ENCODE peak calls at places on chromosomes 16 and 17, in four cellular contexts. Z, D, A and E are unnamed samples.

GRCh38 chr16:47136101-47136820 is 7.5 kb downstream of the NETO2 start:
- DNase-seq in A (no peak), D (peak; percentile 16), Z (no peak), E (no peak)

GRCh38 chr17:8412089-8412488 is 14.5 kb upstream of the RNF222 start:
- DNase-seq in D (no peak), A (no peak), Z (no peak), E (no peak)

GRCh38 chr17:33233855-33234228 is 59.3 kb downstream of the ASIC2 start:
- DNase-seq in A (no peak), D (peak; percentile 17), Z (no peak), E (peak; percentile 59)

GRCh38 chr17:75897076-75898019 is 597 bp upstream of the TRIM65 start:
- DNase-seq in A (peak; percentile 52), Z (no peak), D (peak; percentile 29), E (no peak)

GRCh38 chr16:35102780-35103403 is 1643.5 kb downstream of the TP53TG3F start:
- DNase-seq in A (no peak), Z (peak; percentile 3), D (peak; percentile 0), E (peak; percentile 26)

GRCh38 chr17:75371981-75372380 is 33.5 kb downstream of the GRB2 start:
- DNase-seq in A (no peak), Z (no peak), D (no peak), E (no peak)

GRCh38 chr17:63550816-63551639 is 751 bp downstream of the DCAF7 start:
- DNase-seq in D (peak; percentile 71), A (peak; percentile 74), Z (peak; percentile 41), E (peak; percentile 72)

GRCh38 chr16:58475220-58475619 is 24.7 kb upstream of the NDRG4 start:
- DNase-seq in D (no peak), A (no peak), Z (no peak), E (no peak)

GRCh38 chr17:45857977-45858708 is 13.5 kb downstream of the SPPL2C start:
- DNase-seq in A (peak; percentile 86), Z (no peak), D (peak; percentile 54), E (no peak)

GRCh38 chr17:9229826-9230201 is 208.5 kb downstream of the NTN1 start:
- DNase-seq in Z (no peak), D (no peak), A (no peak), E (no peak)

GRCh38 chr17:64707077-64707591 is 45.0 kb upstream of the SMURF2 start:
- DNase-seq in D (peak; percentile 99), A (no peak), Z (no peak), E (peak; percentile 74)

GRCh38 chr17:64741038-64741641 is 79.0 kb upstream of the SMURF2 start:
- DNase-seq in D (peak; percentile 50), Z (peak; percentile 18), A (no peak), E (no peak)

GRCh38 chr16:46884513-46885293 is 541 bp downstream of the GPT2 start:
- DNase-seq in D (peak; percentile 54), A (peak; percentile 59), Z (peak; percentile 55), E (peak; percentile 63)

GRCh38 chr17:48901241-48901640 is 7.0 kb upstream of the UBE2Z start:
- DNase-seq in Z (no peak), A (no peak), D (no peak), E (no peak)

GRCh38 chr17:27984404-27984803 is 58.1 kb upstream of the NLK start:
- DNase-seq in D (no peak), Z (no peak), A (no peak), E (no peak)

GRCh38 chr16:48632137-48632774 is 22.3 kb upstream of the N4BP1 start:
- DNase-seq in Z (no peak), A (no peak), D (no peak), E (no peak)

GRCh38 chr17:6800422-6801027 is 24.5 kb downstream of the FBXO39 start:
- DNase-seq in D (no peak), A (peak; percentile 52), Z (no peak), E (no peak)

GRCh38 chr17:32461853-32462617 is 17.7 kb downstream of the PSMD11 start:
- DNase-seq in A (peak; percentile 73), D (peak; percentile 80), Z (peak; percentile 66), E (peak; percentile 52)

GRCh38 chr17:78966906-78967600 is 12.7 kb downstream of the LGALS3BP start:
- DNase-seq in A (no peak), Z (no peak), D (no peak), E (no peak)

GRCh38 chr16:64416232-64417010 is 705.4 kb downstream of the CDH11 start:
- DNase-seq in A (no peak), D (peak; percentile 73), Z (peak; percentile 37), E (no peak)

GRCh38 chr17:17554266-17554665 is 37.2 kb downstream of the PEMT start:
- DNase-seq in D (no peak), A (no peak), Z (no peak), E (no peak)

GRCh38 chr16:17276610-17277009 is 194.2 kb downstream of the XYLT1 start:
- DNase-seq in D (no peak), Z (no peak), A (no peak), E (no peak)

GRCh38 chr16:68704232-68704867 is 32.7 kb upstream of the CDH1 start:
- DNase-seq in Z (peak; percentile 59), A (peak; percentile 87), D (peak; percentile 76), E (peak; percentile 85)

GRCh38 chr17:47955497-47956461 is 1.9 kb downstream of the PRR15L start:
- DNase-seq in A (no peak), Z (no peak), D (no peak), E (no peak)

GRCh38 chr17:280216-280615 is 72.4 kb downstream of the RPH3AL start:
- DNase-seq in Z (no peak), A (no peak), D (no peak), E (no peak)

GRCh38 chr17:10646393-10646990 is 10.6 kb downstream of the MYH3 start:
- DNase-seq in A (peak; percentile 83), Z (peak; percentile 71), D (peak; percentile 78), E (peak; percentile 71)

GRCh38 chr17:6648181-6648580 is 3.2 kb downstream of the MED31 start:
- DNase-seq in Z (peak; percentile 59), A (no peak), D (peak; percentile 45), E (no peak)

GRCh38 chr17:7220593-7221280 is 999 bp downstream of the ACADVL start:
- DNase-seq in Z (peak; percentile 74), A (peak; percentile 54), D (peak; percentile 80), E (peak; percentile 79)

GRCh38 chr17:80315517-80316182 is 55.0 kb downstream of the RNF213 start:
- DNase-seq in Z (no peak), D (no peak), A (no peak), E (no peak)

DNA sequence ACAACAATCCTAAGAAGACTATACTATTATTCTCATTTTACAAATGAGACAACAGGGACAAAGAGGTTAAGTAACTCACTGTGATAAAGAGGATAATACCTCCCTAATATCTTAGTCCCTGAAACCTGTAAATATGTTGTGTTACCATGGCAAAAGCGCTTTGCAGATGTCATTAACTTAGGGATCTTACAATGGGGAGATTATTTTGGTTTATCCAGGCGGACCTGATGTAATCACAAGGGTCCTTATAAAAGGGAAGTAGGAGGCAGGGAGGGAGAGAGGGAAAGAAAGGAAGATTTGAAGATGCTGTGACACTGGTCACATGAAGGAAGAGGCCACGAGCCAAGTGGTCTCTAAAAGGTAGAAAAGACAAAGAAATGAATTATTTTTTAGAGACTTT is 164.7 kb downstream of the CNTNAP4 start:
- DNase-seq in Z (no peak), A (peak; percentile 50), D (no peak), E (no peak)
- TF ChIP-seq EZH2phosphoT487 in Z (no peak), A (no peak), D (no peak), E (no peak)

GRCh38 chr16:660132-660458 is 7.8 kb upstream of the RHOT2 start:
- DNase-seq in D (no peak), A (no peak), Z (no peak), E (no peak)

GRCh38 chr16:659618-660017 is 8.3 kb upstream of the RHOT2 start:
- DNase-seq in D (no peak), Z (no peak), A (no peak), E (no peak)

GRCh38 chr16:662095-662494 is 5.8 kb upstream of the RHOT2 start:
- DNase-seq in A (no peak), Z (no peak), D (no peak), E (no peak)

GRCh38 chr16:661184-661821 is 6.6 kb upstream of the RHOT2 start:
- DNase-seq in A (no peak), D (no peak), Z (no peak), E (no peak)

DNA sequence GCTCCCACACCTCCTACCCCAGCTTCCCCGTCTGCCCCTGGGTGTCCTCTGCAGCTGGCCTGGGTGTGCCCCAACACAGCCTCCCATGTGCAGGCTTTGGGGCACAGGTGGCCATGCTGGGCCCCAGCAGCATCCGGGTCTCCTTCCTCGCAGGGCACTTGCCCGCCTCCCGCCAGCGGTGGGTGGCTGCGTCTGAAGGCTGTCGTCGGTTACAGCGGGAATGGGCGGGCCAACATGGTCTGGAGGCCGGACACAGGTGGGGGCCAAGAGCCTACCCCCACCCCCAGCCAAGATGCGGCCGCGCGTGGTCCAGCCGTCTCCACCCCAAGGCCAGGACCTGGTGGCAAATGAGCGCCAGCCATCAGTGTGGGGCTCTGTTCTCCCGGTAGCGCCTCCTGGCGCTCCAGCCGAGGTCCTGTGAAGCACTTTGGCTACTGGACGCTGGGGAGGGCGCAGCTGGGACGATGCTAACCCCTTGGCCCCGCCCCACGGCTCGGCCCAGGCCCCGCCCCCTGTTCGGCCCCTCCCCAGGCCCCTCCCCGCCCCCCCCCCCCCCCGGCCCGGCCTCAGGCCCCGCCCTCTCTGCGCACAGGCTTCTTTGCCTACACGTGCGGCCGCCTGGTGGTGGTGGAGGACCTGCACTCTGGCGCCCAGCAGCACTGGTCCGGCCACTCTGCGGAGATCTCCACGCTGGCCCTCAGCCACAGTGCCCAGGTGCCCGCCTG is 7.3 kb upstream of the RHOT2 start:
- DNase-seq in D (peak; percentile 59), A (peak; percentile 97), Z (peak; percentile 91), E (peak; percentile 98)
- TF ChIP-seq EZH2phosphoT487 in D (no peak), A (no peak), Z (no peak), E (no peak)

GRCh38 chr17:36209575-36209974 is 1.3 kb upstream of the CCL4L2 start:
- DNase-seq in D (no peak), A (no peak), Z (no peak), E (no peak)

GRCh38 chr17:36212958-36213357 is 2.1 kb downstream of the CCL4L2 start:
- DNase-seq in Z (no peak), A (no peak), D (no peak), E (no peak)

DNA sequence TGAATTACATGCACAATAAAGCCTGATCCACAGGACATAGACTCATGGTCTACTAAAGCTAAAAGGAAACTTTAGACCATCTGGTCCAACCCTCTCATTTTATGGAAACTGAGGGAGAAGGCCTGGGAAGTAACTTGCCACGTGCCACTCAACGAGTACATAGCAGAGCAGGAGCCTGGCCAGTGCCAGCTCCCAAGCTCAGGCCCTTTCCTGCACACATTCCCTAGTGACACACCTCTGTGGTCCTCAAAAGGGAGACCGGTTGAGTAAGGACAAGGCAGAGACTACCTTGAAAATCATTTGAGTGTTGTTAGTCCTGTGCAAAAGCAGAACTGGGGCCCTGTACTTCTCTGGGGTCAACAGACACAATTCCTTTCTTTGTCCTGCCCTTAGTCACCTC is 2.8 kb downstream of the CCL4L2 start:
- DNase-seq in A (no peak), Z (no peak), D (no peak), E (no peak)
- TF ChIP-seq EZH2phosphoT487 in A (no peak), Z (no peak), D (no peak), E (no peak)

GRCh38 chr16:79597277-79597676 is 3.3 kb downstream of the MAF start:
- DNase-seq in A (no peak), D (no peak), Z (no peak), E (no peak)

GRCh38 chr16:79593074-79593531 is 7.4 kb downstream of the MAF start:
- DNase-seq in A (no peak), D (no peak), Z (no peak), E (no peak)

GRCh38 chr16:79593754-79594153 is 6.8 kb downstream of the MAF start:
- DNase-seq in D (no peak), Z (no peak), A (no peak), E (no peak)

GRCh38 chr16:79595916-79596450 is 4.6 kb downstream of the MAF start:
- DNase-seq in Z (no peak), A (no peak), D (no peak), E (no peak)

GRCh38 chr16:79595261-79595660 is 5.3 kb downstream of the MAF start:
- DNase-seq in A (no peak), Z (no peak), D (no peak), E (no peak)
- TF ChIP-seq EZH2phosphoT487 in A (no peak), Z (no peak), D (no peak), E (no peak)